ENCODE peak calls at places on chromosomes 13 and 19, in nine cellular contexts. P, Y, C, L, V, E, X, B and H are unnamed samples.

GRCh38 chr19:57560049-57560491 is 407 bp upstream of the ZNF550 start:
- DNase-seq in E (no peak), Y (no peak), B (peak), V (no peak), C (no peak), X (no peak), P (peak), L (no peak), H (no peak)

GRCh38 chr13:35191883-35192282 is 249.8 kb downstream of the NBEA start:
- DNase-seq in C (no peak), P (no peak), B (peak), Y (peak), V (no peak), X (no peak), L (no peak), E (no peak), H (no peak)

GRCh38 chr19:35879770-35880317 is 11.5 kb downstream of the APLP1 start:
- DNase-seq in Y (peak), L (no peak), C (peak), B (peak), X (peak), E (peak), V (peak), P (peak), H (peak)

GRCh38 chr19:18698321-18699167 is 15.1 kb downstream of the CRTC1 start:
- DNase-seq in X (no peak), L (no peak), P (no peak), Y (no peak), E (no peak), V (no peak), B (peak), C (no peak), H (no peak)

GRCh38 chr19:45514376-45515051 is 7.2 kb downstream of the VASP start:
- DNase-seq in P (no peak), E (no peak), C (no peak), X (no peak), B (no peak), L (no peak), Y (no peak), V (no peak), H (no peak)

GRCh38 chr19:4303778-4304508 is 455 bp upstream of the FSD1 start:
- DNase-seq in V (no peak), E (no peak), Y (no peak), X (no peak), L (no peak), B (no peak), P (no peak), C (no peak), H (no peak)

GRCh38 chr13:27034678-27035111 is 136.9 kb downstream of the USP12 start:
- DNase-seq in B (no peak), C (no peak), Y (no peak), P (peak), X (no peak), E (no peak), L (no peak), V (no peak), H (no peak)

GRCh38 chr13:101545521-101545920 is 93.0 kb downstream of the ITGBL1 start:
- DNase-seq in L (no peak), B (no peak), P (peak), X (no peak), E (no peak), C (no peak), Y (no peak), V (no peak), H (no peak)

GRCh38 chr19:10237702-10238101 is 6.6 kb upstream of the S1PR2 start:
- DNase-seq in X (peak), V (no peak), L (no peak), C (no peak), Y (no peak), B (peak), E (no peak), P (no peak), H (peak)

GRCh38 chr13:98575009-98575866 is 1.7 kb downstream of the STK24 start:
- DNase-seq in V (no peak), B (no peak), X (no peak), P (peak), Y (no peak), L (no peak), E (no peak), C (no peak), H (no peak)

GRCh38 chr13:78238911-78239310 is 320.3 kb upstream of the EDNRB start:
- DNase-seq in V (no peak), C (no peak), L (no peak), X (no peak), Y (no peak), B (no peak), E (no peak), P (no peak), H (no peak)

GRCh38 chr19:19504754-19505668 is 10.3 kb downstream of the TSSK6 start:
- DNase-seq in Y (no peak), X (no peak), B (no peak), C (no peak), E (no peak), P (no peak), L (no peak), V (no peak), H (no peak)

GRCh38 chr19:17937371-17937900 is 4.6 kb downstream of the CCDC124 start:
- DNase-seq in B (no peak), C (no peak), X (no peak), E (no peak), L (no peak), Y (no peak), P (no peak), V (no peak), H (no peak)

GRCh38 chr13:111902726-111903125 is 164.2 kb upstream of the SOX1 start:
- DNase-seq in C (peak), V (no peak), P (no peak), Y (no peak), X (no peak), B (no peak), L (no peak), E (no peak), H (no peak)

GRCh38 chr19:10104665-10105221 is 1.4 kb upstream of the PPAN start:
- DNase-seq in B (no peak), V (peak), C (no peak), X (no peak), E (no peak), Y (no peak), L (no peak), P (no peak), H (no peak)

GRCh38 chr13:46332772-46333171 is 54.3 kb downstream of the RUBCNL start:
- DNase-seq in C (no peak), B (no peak), V (no peak), P (no peak), E (no peak), X (no peak), Y (no peak), L (no peak), H (no peak)

GRCh38 chr13:50788551-50788950 is 54.9 kb downstream of the DLEU7 start:
- DNase-seq in L (no peak), P (peak), B (no peak), C (no peak), V (no peak), E (no peak), X (no peak), Y (no peak), H (no peak)

GRCh38 chr19:48123907-48124675 is 13.5 kb upstream of the PLA2G4C start:
- DNase-seq in P (peak), B (peak), C (no peak), V (no peak), E (no peak), X (no peak), Y (no peak), L (no peak), H (no peak)

GRCh38 chr13:70568571-70568970 is 460.3 kb upstream of the KLHL1 start:
- DNase-seq in X (no peak), V (no peak), B (peak), Y (peak), P (peak), C (no peak), E (no peak), L (no peak), H (peak)

GRCh38 chr19:10695401-10696398 is 5.5 kb upstream of the QTRT1 start:
- DNase-seq in C (peak), B (peak), L (peak), X (peak), E (peak), P (peak), V (peak), Y (peak), H (peak)

GRCh38 chr13:112726018-112726767 is 36.4 kb downstream of the ATP11A start:
- DNase-seq in Y (no peak), V (no peak), P (no peak), L (no peak), C (no peak), X (no peak), B (peak), E (no peak), H (peak)

GRCh38 chr19:16611121-16611520 is 16.9 kb downstream of the MED26 start:
- DNase-seq in B (no peak), C (no peak), L (no peak), Y (no peak), V (no peak), X (no peak), E (no peak), P (no peak), H (peak)